ENCODE peak calls at places on chromosomes 1 and 21, in five cellular contexts. D is psoas muscle; S is IMR-90; I is lung; H is CD4-positive, CD25-positive, alpha-beta regulatory T cell. T is an unnamed sample.

GRCh38 chr1:209875510-209875909 is 47.7 kb downstream of the UTP25 start:
- DNase-seq in D (no peak), H (no peak), S (peak), I (no peak), T (peak)

GRCh38 chr1:83515566-83516169 is 483.3 kb downstream of the TTLL7 start:
- DNase-seq in H (peak), I (no peak), S (no peak), D (no peak), T (no peak)

GRCh38 chr1:88773540-88774150 is 89.6 kb downstream of the PKN2 start:
- DNase-seq in D (no peak), I (no peak), H (peak), S (peak), T (no peak)

GRCh38 chr1:53075761-53076163 is 13.7 kb downstream of the PODN start:
- DNase-seq in S (no peak), D (peak), I (no peak), H (no peak), T (no peak)

GRCh38 chr1:33434363-33434750 is 3.5 kb upstream of the PHC2 start:
- DNase-seq in S (no peak), I (no peak), H (no peak), D (no peak), T (no peak)

GRCh38 chr1:161510477-161510876 is 5.2 kb downstream of the FCGR2A start:
- DNase-seq in S (no peak), I (no peak), D (no peak), H (no peak), T (no peak)

GRCh38 chr1:153652795-153653507 is 5.6 kb upstream of the SNAPIN start:
- DNase-seq in H (no peak), S (peak), D (no peak), I (no peak), T (no peak)

GRCh38 chr1:231693361-231694080 is 66.9 kb downstream of the DISC1 start:
- DNase-seq in D (peak), H (no peak), S (no peak), I (no peak), T (no peak)

GRCh38 chr21:39776589-39776988 is 31.6 kb downstream of the IGSF5 start:
- DNase-seq in I (no peak), D (no peak), S (no peak), H (no peak), T (no peak)

GRCh38 chr1:119225831-119226230 is 85.4 kb upstream of the WARS2 start:
- DNase-seq in H (no peak), D (no peak), S (no peak), I (no peak), T (no peak)

GRCh38 chr1:185396126-185396525 is 79.1 kb upstream of the IVNS1ABP start:
- DNase-seq in I (no peak), H (no peak), D (no peak), S (no peak), T (no peak)

GRCh38 chr1:26389604-26390247 is 17.2 kb upstream of the ZNF683 start:
- DNase-seq in H (no peak), S (no peak), I (no peak), D (no peak), T (no peak)
- H3K27ac ChIP-seq in H (no peak), S (no peak), I (no peak), D (no peak), T (no peak)

GRCh38 chr1:39622427-39622826 is 17.0 kb downstream of the HEYL start:
- DNase-seq in D (no peak), S (no peak), H (no peak), I (no peak), T (no peak)
- H3K27ac ChIP-seq in D (no peak), S (no peak), H (no peak), I (no peak), T (no peak)

GRCh38 chr21:37139902-37140301 is 66.8 kb downstream of the TTC3 start:
- DNase-seq in D (no peak), I (no peak), S (peak), H (no peak), T (no peak)
- H3K27ac ChIP-seq in D (no peak), I (no peak), S (peak), H (no peak), T (no peak)

GRCh38 chr1:87077959-87078673 is 163.7 kb downstream of the HS2ST1 start:
- DNase-seq in S (no peak), D (no peak), I (no peak), H (no peak), T (no peak)

GRCh38 chr1:87074001-87074795 is 159.8 kb downstream of the HS2ST1 start:
- DNase-seq in S (no peak), I (no peak), H (no peak), D (no peak), T (no peak)

GRCh38 chr1:87072904-87073303 is 158.5 kb downstream of the HS2ST1 start:
- DNase-seq in D (no peak), S (no peak), H (no peak), I (no peak), T (no peak)

GRCh38 chr1:87072431-87072830 is 158.0 kb downstream of the HS2ST1 start:
- DNase-seq in I (no peak), S (no peak), H (no peak), D (no peak), T (no peak)
- H3K27ac ChIP-seq in I (no peak), S (no peak), H (no peak), D (no peak), T (no peak)

GRCh38 chr1:224861317-224861716 is 68.2 kb upstream of the DNAH14 start:
- DNase-seq in D (no peak), H (no peak), S (no peak), I (no peak), T (no peak)

GRCh38 chr1:224864006-224864405 is 65.5 kb upstream of the DNAH14 start:
- DNase-seq in S (peak), I (no peak), H (no peak), D (no peak), T (no peak)

GRCh38 chr1:224867715-224868114 is 61.8 kb upstream of the DNAH14 start:
- DNase-seq in S (no peak), H (no peak), D (no peak), I (no peak), T (no peak)

GRCh38 chr1:224866940-224867339 is 62.5 kb upstream of the DNAH14 start:
- DNase-seq in I (no peak), S (no peak), D (no peak), H (no peak), T (no peak)

DNA sequence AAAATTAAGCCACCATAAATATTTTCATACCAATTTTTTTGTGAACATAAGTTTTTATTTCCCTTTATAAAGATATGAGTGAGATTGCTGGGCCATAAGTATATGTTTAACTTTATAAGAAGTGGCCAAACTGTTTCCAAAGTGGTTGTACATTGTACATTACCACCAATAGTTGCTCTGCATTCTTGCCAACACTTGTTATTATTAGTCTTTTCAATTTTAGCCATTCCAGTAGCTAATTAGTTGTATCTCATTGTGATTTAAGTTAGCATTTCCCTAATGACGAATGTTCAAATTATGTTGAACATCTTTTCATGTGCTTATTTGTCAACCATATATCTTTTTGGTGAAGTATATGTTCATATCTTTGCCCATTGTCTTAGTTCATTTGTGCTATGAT is 64.0 kb upstream of the DNAH14 start:
- DNase-seq in S (no peak), I (no peak), D (no peak), H (no peak), T (no peak)
- H3K27ac ChIP-seq in S (no peak), I (no peak), D (no peak), H (no peak), T (no peak)

GRCh38 chr1:224458296-224458695 is 23.7 kb upstream of the WDR26 start:
- DNase-seq in I (no peak), H (no peak), D (no peak), S (no peak), T (no peak)

GRCh38 chr1:224456637-224456953 is 22.0 kb upstream of the WDR26 start:
- DNase-seq in D (no peak), S (no peak), I (no peak), H (no peak), T (no peak)

GRCh38 chr1:224459936-224460335 is 25.3 kb upstream of the WDR26 start:
- DNase-seq in I (no peak), D (no peak), S (no peak), H (no peak), T (no peak)

GRCh38 chr1:224459051-224459450 is 24.5 kb upstream of the WDR26 start:
- DNase-seq in D (no peak), I (no peak), S (no peak), H (peak), T (no peak)

GRCh38 chr1:224457782-224458144 is 23.2 kb upstream of the WDR26 start:
- DNase-seq in D (no peak), S (no peak), H (no peak), I (no peak), T (no peak)
- H3K27ac ChIP-seq in D (peak), S (no peak), H (no peak), I (no peak), T (no peak)

DNA sequence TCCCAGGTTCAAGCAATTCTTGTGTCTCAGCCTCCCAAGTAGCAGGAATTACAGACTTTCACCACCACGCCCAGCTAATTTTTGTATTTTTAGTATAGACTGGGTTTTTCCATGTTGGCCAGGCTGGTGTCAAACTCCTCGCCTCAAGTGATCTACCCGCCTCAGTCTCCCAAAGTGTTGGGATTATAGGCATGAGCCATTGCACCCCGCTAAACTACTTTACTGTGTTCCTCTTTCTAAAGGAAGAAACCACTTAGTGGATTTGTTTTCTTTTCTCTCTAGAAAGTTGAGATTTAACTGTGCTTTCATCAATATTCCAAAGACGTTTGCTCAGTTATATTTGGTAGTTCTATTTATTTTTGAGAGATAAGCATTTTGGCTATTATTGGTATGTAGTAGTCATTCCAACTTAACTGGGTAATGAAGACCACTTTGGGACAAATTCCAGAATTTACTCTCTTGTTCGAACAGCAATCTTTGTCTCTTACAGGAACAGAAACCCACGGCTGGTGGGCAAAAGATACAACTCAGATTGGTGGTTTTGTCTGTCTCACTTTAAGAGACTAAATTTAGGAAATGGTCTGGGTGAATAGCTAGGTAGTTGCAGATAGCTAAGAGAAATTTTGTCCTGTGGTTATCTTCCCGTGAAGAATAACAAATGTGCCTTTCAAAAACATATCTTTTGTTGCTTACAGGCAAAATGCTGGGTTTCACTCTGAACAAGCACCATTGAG is 103.5 kb upstream of the CD55 start:
- DNase-seq in S (no peak), H (no peak), D (no peak), I (no peak), T (no peak)
- H3K27ac ChIP-seq in S (no peak), H (no peak), D (no peak), I (no peak), T (no peak)

GRCh38 chr1:155485945-155486344 is 76.7 kb downstream of the ASH1L start:
- DNase-seq in H (no peak), D (no peak), I (no peak), S (no peak), T (no peak)
- H3K27ac ChIP-seq in H (no peak), D (no peak), I (no peak), S (no peak), T (no peak)

DNA sequence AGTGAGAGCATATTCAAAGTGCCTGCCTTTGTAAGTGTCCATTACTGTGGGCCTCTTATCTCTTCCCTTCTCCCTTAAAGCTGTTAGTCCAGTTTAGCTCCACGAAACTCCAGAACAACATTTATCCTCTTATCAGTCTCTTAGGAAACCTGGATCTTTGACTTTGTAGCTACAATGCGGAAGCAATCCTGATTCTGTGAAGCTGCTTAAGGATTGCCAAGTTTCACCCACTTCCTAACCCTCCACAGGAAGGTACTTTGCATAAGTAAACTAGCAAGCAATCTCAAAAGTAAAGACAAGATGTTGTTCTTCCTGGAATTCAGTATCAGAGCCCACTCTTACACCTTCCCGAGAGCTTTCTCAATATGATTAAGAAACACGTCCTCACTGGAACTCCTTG is 164.9 kb upstream of the USP25 start:
- DNase-seq in I (peak), H (no peak), D (no peak), S (no peak), T (no peak)
- H3K27ac ChIP-seq in I (no peak), H (no peak), D (no peak), S (no peak), T (no peak)

GRCh38 chr1:225697437-225697836 is 44.5 kb upstream of the ENAH start:
- DNase-seq in H (no peak), I (no peak), S (no peak), D (peak), T (no peak)

GRCh38 chr1:225700889-225701465 is 48.1 kb upstream of the ENAH start:
- DNase-seq in H (no peak), S (peak), D (no peak), I (no peak), T (no peak)

GRCh38 chr1:225695578-225696332 is 42.8 kb upstream of the ENAH start:
- DNase-seq in I (no peak), H (no peak), D (no peak), S (peak), T (no peak)

GRCh38 chr1:225700164-225700740 is 47.3 kb upstream of the ENAH start:
- DNase-seq in S (peak), H (no peak), D (no peak), I (no peak), T (no peak)

DNA sequence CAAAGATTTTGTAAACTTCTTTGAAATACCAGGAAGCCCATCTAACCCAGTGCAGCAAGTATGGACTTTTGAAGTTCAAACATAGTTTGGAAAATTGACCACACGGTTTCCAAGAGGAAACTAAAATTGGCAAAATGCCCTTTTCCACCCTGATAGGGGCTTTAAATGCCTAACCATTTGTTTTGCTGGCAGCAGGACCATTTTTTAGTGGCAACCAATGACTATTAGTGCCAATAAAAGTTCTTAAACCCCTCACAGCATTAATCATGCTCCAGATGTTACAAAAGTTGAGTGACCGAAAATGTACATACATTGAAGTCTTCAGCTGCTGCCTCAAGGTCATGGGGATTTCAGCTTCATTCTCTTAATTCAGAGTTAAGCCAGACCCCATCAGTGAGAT is 46.4 kb upstream of the ENAH start:
- DNase-seq in H (no peak), I (no peak), S (no peak), D (no peak), T (no peak)
- H3K27ac ChIP-seq in H (no peak), I (no peak), S (no peak), D (peak), T (no peak)

T was measured in caudate nucleus.